ENCODE peak calls at places on chromosome 13, in six cellular contexts. I is hippocampal formation, Q is ureter, L is Panc1, H is NAMALWA, A is mesothelial cell of epicardium. G is an unnamed sample.

GRCh38 chr13:111521691-111522229 is 201.3 kb downstream of the TEX29 start:
- DNase-seq in I (no peak), Q (no peak), L (no peak), H (no peak), A (no peak), G (no peak)

GRCh38 chr13:44044544-44045178 is 165.0 kb downstream of the LACC1 start:
- DNase-seq in I (no peak), Q (no peak), L (no peak), H (no peak), A (no peak), G (no peak)

GRCh38 chr13:48636550-48636949 is 17.2 kb upstream of the CYSLTR2 start:
- DNase-seq in I (no peak), Q (no peak), L (no peak), H (no peak), A (no peak), G (no peak)

GRCh38 chr13:91493442-91493841 is 95.0 kb downstream of the GPC5 start:
- DNase-seq in I (no peak), Q (no peak), L (no peak), H (no peak), A (no peak), G (no peak)

GRCh38 chr13:50511877-50512332 is 331.6 kb downstream of the DLEU7 start:
- DNase-seq in I (no peak), Q (no peak), L (no peak), H (peak), A (no peak), G (no peak)

GRCh38 chr13:91272235-91272777 is 75.2 kb upstream of the MIR17HG start:
- DNase-seq in I (no peak), Q (no peak), L (no peak), H (no peak), A (no peak), G (no peak)

GRCh38 chr13:50323440-50324070 is 308.3 kb downstream of the KCNRG start:
- DNase-seq in I (no peak), Q (no peak), L (no peak), H (no peak), A (no peak), G (no peak)

GRCh38 chr13:24693862-24694471 is 13.8 kb downstream of the ATP12A start:
- DNase-seq in I (peak), Q (no peak), L (no peak), H (peak), A (no peak), G (peak)

GRCh38 chr13:65553328-65553727 is 1676.8 kb downstream of the PCDH9 start:
- DNase-seq in I (no peak), Q (no peak), L (no peak), H (no peak), A (no peak), G (no peak)

GRCh38 chr13:112335135-112335534 is 41.0 kb upstream of the SPACA7 start:
- DNase-seq in I (no peak), Q (no peak), L (no peak), H (no peak), A (no peak), G (no peak)

GRCh38 chr13:25165664-25166063 is 6.4 kb downstream of the AMER2 start:
- DNase-seq in I (no peak), Q (no peak), L (no peak), H (no peak), A (no peak), G (no peak)

GRCh38 chr13:75161804-75162203 is 320.2 kb downstream of the TBC1D4 start:
- DNase-seq in I (no peak), Q (no peak), L (no peak), H (no peak), A (no peak), G (no peak)

GRCh38 chr13:113726961-113727411 is 32.0 kb upstream of the TMEM255B start:
- DNase-seq in I (no peak), Q (no peak), L (no peak), H (no peak), A (peak), G (no peak)

GRCh38 chr13:31919241-31919640 is 112.3 kb upstream of the FRY start:
- DNase-seq in I (no peak), Q (no peak), L (no peak), H (no peak), A (no peak), G (no peak)

GRCh38 chr13:20824762-20825161 is 51.0 kb upstream of the EEF1AKMT1 start:
- DNase-seq in I (no peak), Q (no peak), L (no peak), H (no peak), A (no peak), G (no peak)

GRCh38 chr13:51894239-51894638 is 32.5 kb downstream of the CCDC70 start:
- DNase-seq in I (no peak), Q (no peak), L (no peak), H (peak), A (no peak), G (no peak)

GRCh38 chr13:100836696-100837095 is 162.1 kb upstream of the TMTC4 start:
- DNase-seq in I (no peak), Q (no peak), L (no peak), H (no peak), A (no peak), G (no peak)

GRCh38 chr13:42762251-42762650 is 19.1 kb upstream of the FAM216B start:
- DNase-seq in I (no peak), Q (no peak), L (no peak), H (no peak), A (no peak), G (no peak)

GRCh38 chr13:113845055-113845454 is 18.8 kb downstream of the GAS6 start:
- DNase-seq in I (no peak), Q (no peak), L (no peak), H (no peak), A (peak), G (no peak)

GRCh38 chr13:94617389-94618000 is 15.8 kb downstream of the GPR180 start:
- DNase-seq in I (peak), Q (no peak), L (no peak), H (peak), A (no peak), G (peak)